ENCODE peak calls at places on chromosomes 3 and 15, in four cellular contexts. Q is stomach, N is H1, V is sigmoid colon. W is an unnamed sample.

GRCh38 chr15:57732526-57733331 is 26.2 kb downstream of the POLR2M start:
- DNase-seq in V (no peak), N (no peak), Q (peak), W (no peak)

GRCh38 chr3:19046440-19046839 is 101.9 kb upstream of the KCNH8 start:
- DNase-seq in V (no peak), N (no peak), Q (no peak), W (no peak)

GRCh38 chr3:184261270-184262165 is at the start of gene CAMK2N2:
- DNase-seq in V (no peak), Q (peak), N (no peak), W (no peak)

GRCh38 chr3:158679547-158680000 is 7.1 kb upstream of the LXN start:
- DNase-seq in Q (no peak), N (no peak), V (no peak), W (no peak)

GRCh38 chr15:98671060-98672008 is 23.0 kb downstream of the IGF1R start:
- DNase-seq in Q (no peak), N (peak), V (no peak), W (no peak)

GRCh38 chr3:133856316-133856715 is 39.4 kb downstream of the RAB6B start:
- DNase-seq in N (no peak), V (no peak), Q (no peak), W (no peak)

GRCh38 chr3:35321008-35321407 is 318.3 kb upstream of the ARPP21 start:
- DNase-seq in N (no peak), V (no peak), Q (no peak), W (no peak)

GRCh38 chr3:22115581-22115980 is 364.6 kb upstream of the ZNF385D start:
- DNase-seq in Q (no peak), N (no peak), V (no peak), W (no peak)

GRCh38 chr15:89419370-89419984 is 76.9 kb downstream of the RHCG start:
- DNase-seq in N (no peak), Q (no peak), V (no peak), W (no peak)

GRCh38 chr15:99727330-99727729 is 5.9 kb downstream of the LYSMD4 start:
- DNase-seq in Q (no peak), N (no peak), V (no peak), W (no peak)

GRCh38 chr3:150497956-150498355 is 48.3 kb downstream of the SERP1 start:
- DNase-seq in Q (no peak), N (no peak), V (no peak), W (no peak)

GRCh38 chr3:150519026-150519425 is 27.3 kb downstream of the SERP1 start:
- DNase-seq in Q (no peak), V (no peak), N (no peak), W (no peak)

GRCh38 chr3:33096103-33096868 is 660 bp downstream of the GLB1 start:
- DNase-seq in N (no peak), Q (peak), V (no peak), W (no peak)

GRCh38 chr15:57323806-57324589 is 52.3 kb upstream of the CGNL1 start:
- DNase-seq in V (no peak), N (no peak), Q (no peak), W (no peak)

GRCh38 chr3:23161896-23162570 is 41.1 kb upstream of the UBE2E2 start:
- DNase-seq in N (no peak), V (no peak), Q (no peak), W (no peak)

GRCh38 chr15:68843425-68844311 is 23.0 kb upstream of the ANP32A start:
- DNase-seq in N (no peak), Q (no peak), V (no peak), W (no peak)

GRCh38 chr15:41429003-41429890 is 12.4 kb downstream of the RTF1 start:
- DNase-seq in Q (no peak), V (peak), N (no peak), W (no peak)

GRCh38 chr3:58038675-58039302 is 30.6 kb downstream of the FLNB start:
- DNase-seq in N (no peak), Q (no peak), V (peak), W (no peak)

GRCh38 chr3:12433823-12434222 is 50.5 kb upstream of the TSEN2 start:
- DNase-seq in Q (no peak), V (no peak), N (no peak), W (no peak)

GRCh38 chr3:167380004-167380689 is at the start of gene ZBBX:
- DNase-seq in N (peak), V (peak), Q (peak), W (peak)
- TF ChIP-seq POLR2AphosphoS5 in N (no peak), V (no peak), Q (no peak), W (no peak)

DNA sequence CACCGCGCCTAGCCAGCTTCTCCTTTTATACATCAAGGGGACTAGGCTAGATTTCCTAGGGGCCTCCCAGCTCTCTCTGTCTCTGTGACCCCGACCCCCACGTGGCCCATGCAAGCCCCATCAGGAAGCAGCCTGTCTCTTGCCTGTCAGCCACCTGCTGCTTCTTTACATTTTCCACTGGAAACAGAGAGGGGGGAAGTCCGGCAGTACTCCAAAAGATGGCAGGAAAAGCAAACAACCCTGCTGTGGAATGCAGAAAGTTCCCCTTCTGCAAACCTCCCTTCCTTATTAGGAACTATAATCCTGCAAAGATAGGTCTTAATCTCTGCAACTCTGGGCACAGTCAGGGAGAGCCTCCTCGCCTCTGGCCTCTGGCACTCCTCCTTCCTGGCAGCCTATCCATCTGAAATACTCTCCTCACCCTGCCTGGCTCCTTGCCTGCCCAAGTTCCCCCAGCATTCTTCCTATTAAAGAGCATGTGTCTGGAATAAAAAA is 47.4 kb upstream of the HACD2 start:
- DNase-seq in Q (no peak), V (peak), N (no peak), W (no peak)
- H3K27ac ChIP-seq in Q (peak), V (peak), N (no peak), W (no peak)

GRCh38 chr3:72227536-72228070 is 442.7 kb upstream of the PROK2 start:
- DNase-seq in N (no peak), Q (no peak), V (no peak), W (no peak)

GRCh38 chr3:72230774-72231379 is 445.9 kb upstream of the PROK2 start:
- DNase-seq in N (no peak), Q (no peak), V (no peak), W (no peak)

GRCh38 chr3:72231439-72232196 is 446.7 kb upstream of the PROK2 start:
- DNase-seq in V (no peak), Q (no peak), N (no peak), W (no peak)

GRCh38 chr3:72232777-72233176 is 447.8 kb upstream of the PROK2 start:
- DNase-seq in Q (no peak), N (peak), V (no peak), W (no peak)

DNA sequence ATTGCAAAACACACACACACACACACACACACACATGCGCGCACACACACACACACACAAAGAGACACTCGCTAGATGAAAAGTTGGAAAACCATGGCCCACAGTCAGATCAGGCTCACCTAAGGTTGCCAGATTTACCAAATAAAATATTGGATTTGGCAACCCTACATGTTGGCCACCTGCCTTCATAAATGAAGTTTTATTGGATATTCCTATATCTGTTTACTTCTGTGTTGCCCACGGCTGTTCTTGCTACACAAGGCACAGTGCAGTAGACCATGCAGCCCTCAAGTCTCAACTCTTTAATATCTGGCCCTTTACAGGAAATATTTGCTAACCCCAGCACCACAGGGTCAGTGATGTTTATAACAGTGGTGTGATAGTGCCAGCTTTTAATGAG is 445.0 kb upstream of the PROK2 start:
- DNase-seq in V (no peak), N (no peak), Q (peak), W (no peak)
- TF ChIP-seq POLR2AphosphoS5 in V (no peak), N (no peak), Q (no peak), W (no peak)

DNA sequence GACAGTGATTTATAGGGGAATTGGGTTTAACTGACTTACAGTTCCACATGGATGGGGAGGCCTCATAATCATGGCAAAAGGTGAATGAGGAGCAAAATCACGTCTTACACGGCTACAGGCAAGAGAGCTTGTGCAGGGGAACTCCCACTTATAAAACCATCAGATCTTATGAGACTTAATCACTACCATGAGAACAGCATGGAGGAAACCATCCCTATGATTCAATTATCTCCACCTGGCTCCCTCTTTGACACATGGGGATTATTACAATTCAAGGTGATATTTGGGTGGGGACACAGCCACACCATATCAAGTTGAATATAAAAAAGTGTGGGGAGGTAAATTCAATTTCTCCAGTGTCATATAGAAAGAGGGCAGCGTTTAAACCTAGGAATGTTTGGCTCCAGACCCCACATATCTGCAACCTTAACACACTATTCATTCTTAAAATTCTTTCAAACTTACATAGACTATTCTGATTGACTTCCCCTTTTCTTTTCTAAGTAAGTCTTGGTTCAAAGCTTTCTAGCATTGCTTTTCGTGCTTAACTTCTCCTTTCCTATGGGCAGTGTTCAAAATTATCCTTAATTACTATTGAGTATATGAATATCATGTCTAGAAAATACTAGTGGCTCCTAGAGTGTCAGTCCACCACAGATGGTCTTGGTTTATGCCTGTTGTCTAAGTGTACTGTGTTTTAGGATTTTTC is 446.7 kb upstream of the GBE1 start:
- DNase-seq in V (no peak), Q (no peak), N (no peak), W (no peak)
- H3K27ac ChIP-seq in V (no peak), Q (no peak), N (no peak), W (no peak)

GRCh38 chr15:77066961-77067690 is 3.8 kb downstream of the TSPAN3 start:
- DNase-seq in V (no peak), N (no peak), Q (no peak), W (no peak)
- TF ChIP-seq POLR2AphosphoS5 in V (no peak), N (no peak), Q (no peak), W (no peak)

W was measured in suprapubic skin.